ENCODE peak calls at places on chromosomes 7 and 10, in nine cellular contexts. D, S, L, O, E, F, H, X and T are unnamed samples.

GRCh38 chr7:158573310-158573709 is 14.3 kb downstream of the PTPRN2 start:
- DNase-seq in D (no peak), S (no peak), L (no peak), O (peak), E (no peak), F (no peak), H (no peak), X (no peak), T (no peak)

GRCh38 chr10:89505606-89506005 is 29.8 kb downstream of the SLC16A12 start:
- DNase-seq in D (no peak), S (no peak), L (no peak), O (no peak), E (no peak), F (no peak), H (no peak), X (no peak), T (no peak)

GRCh38 chr7:133971658-133972057 is 155.5 kb upstream of the LRGUK start:
- DNase-seq in D (no peak), S (no peak), L (no peak), O (no peak), E (no peak), F (no peak), H (no peak), X (no peak), T (no peak)

GRCh38 chr7:95558866-95559265 is 37.5 kb downstream of the PDK4 start:
- DNase-seq in D (no peak), S (no peak), L (no peak), O (no peak), E (no peak), F (no peak), H (no peak), X (no peak), T (no peak)

GRCh38 chr10:23693398-23693797 is 254.5 kb downstream of the OTUD1 start:
- DNase-seq in D (peak), S (no peak), L (peak), O (no peak), E (peak), F (no peak), H (no peak), X (no peak), T (no peak)

GRCh38 chr7:74240482-74240881 is 13.7 kb downstream of the RFC2 start:
- DNase-seq in D (no peak), S (no peak), L (no peak), O (no peak), E (no peak), F (no peak), H (no peak), X (no peak), T (no peak)

GRCh38 chr10:15817407-15818046 is 42.8 kb downstream of the MINDY3 start:
- DNase-seq in D (no peak), S (no peak), L (no peak), O (no peak), E (no peak), F (no peak), H (no peak), X (no peak), T (no peak)

GRCh38 chr10:49598986-49599385 is 11.1 kb upstream of the SLC18A3 start:
- DNase-seq in D (no peak), S (no peak), L (no peak), O (no peak), E (no peak), F (no peak), H (no peak), X (no peak), T (no peak)

GRCh38 chr7:22564511-22565045 is 64.6 kb upstream of the STEAP1B start:
- DNase-seq in D (no peak), S (no peak), L (no peak), O (no peak), E (no peak), F (no peak), H (no peak), X (no peak), T (no peak)

GRCh38 chr10:8919291-8919690 is 864.8 kb downstream of the GATA3 start:
- DNase-seq in D (no peak), S (no peak), L (no peak), O (no peak), E (no peak), F (no peak), H (no peak), X (no peak), T (no peak)

GRCh38 chr10:104253106-104253505 is 1.6 kb upstream of the GSTO1 start:
- DNase-seq in D (no peak), S (peak), L (no peak), O (no peak), E (no peak), F (no peak), H (no peak), X (no peak), T (no peak)

GRCh38 chr7:22823142-22823497 is 471 bp upstream of the TOMM7 start:
- DNase-seq in D (no peak), S (no peak), L (no peak), O (no peak), E (no peak), F (no peak), H (no peak), X (no peak), T (no peak)

GRCh38 chr10:91162050-91162494 is 58.4 kb upstream of the PCGF5 start:
- DNase-seq in D (peak), S (peak), L (peak), O (no peak), E (no peak), F (peak), H (no peak), X (no peak), T (no peak)

GRCh38 chr10:7542189-7542914 is 124.4 kb downstream of the ITIH5 start:
- DNase-seq in D (no peak), S (no peak), L (no peak), O (no peak), E (no peak), F (no peak), H (no peak), X (no peak), T (no peak)

GRCh38 chr7:128729489-128729888 is 9.7 kb upstream of the CALU start:
- DNase-seq in D (no peak), S (no peak), L (no peak), O (no peak), E (no peak), F (no peak), H (no peak), X (no peak), T (no peak)

GRCh38 chr7:55191161-55191925 is 172.5 kb downstream of the EGFR start:
- DNase-seq in D (no peak), S (no peak), L (no peak), O (no peak), E (no peak), F (no peak), H (no peak), X (no peak), T (no peak)

GRCh38 chr10:122102146-122102866 is 113.3 kb downstream of the TACC2 start:
- DNase-seq in D (no peak), S (no peak), L (no peak), O (no peak), E (no peak), F (no peak), H (no peak), X (no peak), T (no peak)

GRCh38 chr10:50572017-50572491 is 51.7 kb downstream of the SGMS1 start:
- DNase-seq in D (no peak), S (no peak), L (no peak), O (no peak), E (no peak), F (no peak), H (no peak), X (no peak), T (no peak)

GRCh38 chr10:25748509-25748908 is 185.5 kb upstream of the MYO3A start:
- DNase-seq in D (no peak), S (no peak), L (no peak), O (no peak), E (no peak), F (no peak), H (no peak), X (no peak), T (no peak)

GRCh38 chr10:122519873-122520272 is 40.7 kb upstream of the DMBT1 start:
- DNase-seq in D (no peak), S (no peak), L (no peak), O (no peak), E (no peak), F (no peak), H (no peak), X (no peak), T (no peak)